ENCODE peak calls at places on chromosomes 2 and 18, in six cellular contexts. N, K, S, V, A and U are unnamed samples.

GRCh38 chr18:48902023-48902855 is 48.5 kb downstream of the SMAD7 start:
- DNase-seq in A (peak), N (no peak), S (peak), K (peak), V (peak), U (peak)

GRCh38 chr2:3487028-3487425 is 32.3 kb downstream of the ADI1 start:
- DNase-seq in K (no peak), N (no peak), V (no peak), S (no peak), A (no peak), U (no peak)

GRCh38 chr18:21740724-21741510 is at the start of gene MIB1:
- DNase-seq in A (no peak), V (peak), N (no peak), S (no peak), K (no peak), U (peak)

GRCh38 chr2:10216677-10217498 is 85.8 kb upstream of the HPCAL1 start:
- DNase-seq in A (no peak), V (no peak), K (no peak), S (no peak), N (no peak), U (no peak)

GRCh38 chr2:195437521-195437920 is 219.5 kb upstream of the SLC39A10 start:
- DNase-seq in S (no peak), K (no peak), N (no peak), A (no peak), V (no peak), U (no peak)

GRCh38 chr2:74502720-74503505 is 3.5 kb upstream of the LBX2 start:
- DNase-seq in S (no peak), K (peak), A (peak), V (no peak), N (peak), U (peak)

GRCh38 chr18:22285299-22286140 is 116.1 kb downstream of the GATA6 start:
- DNase-seq in S (no peak), V (no peak), K (no peak), N (no peak), A (peak), U (no peak)

GRCh38 chr2:47405757-47406156 is 2.8 kb downstream of the MSH2 start:
- DNase-seq in N (no peak), V (no peak), A (no peak), K (no peak), S (no peak), U (no peak)

GRCh38 chr2:238361877-238362276 is 41.6 kb downstream of the TRAF3IP1 start:
- DNase-seq in S (no peak), V (no peak), N (no peak), K (no peak), A (no peak), U (no peak)

GRCh38 chr2:190320696-190321095 is 1.1 kb upstream of the HIBCH start:
- DNase-seq in V (no peak), S (no peak), N (peak), A (no peak), K (no peak), U (no peak)

GRCh38 chr2:209308415-209308814 is 115.4 kb upstream of the MAP2 start:
- DNase-seq in N (no peak), S (no peak), K (no peak), V (no peak), A (no peak), U (no peak)

GRCh38 chr2:168155680-168156079 is 91.7 kb downstream of the STK39 start:
- DNase-seq in A (no peak), K (no peak), V (peak), N (no peak), S (no peak), U (no peak)

GRCh38 chr2:154324601-154325000 is 373.9 kb upstream of the KCNJ3 start:
- DNase-seq in V (peak), K (no peak), A (no peak), S (no peak), N (no peak), U (no peak)

GRCh38 chr2:12507295-12507694 is 209.4 kb upstream of the TRIB2 start:
- DNase-seq in K (no peak), A (peak), V (no peak), N (peak), S (no peak), U (no peak)

GRCh38 chr2:171754254-171754939 is 67.1 kb downstream of the DYNC1I2 start:
- DNase-seq in N (no peak), S (no peak), K (no peak), A (no peak), V (no peak), U (no peak)

GRCh38 chr2:29065479-29065847 is 8.9 kb downstream of the PCARE start:
- DNase-seq in N (no peak), A (no peak), K (no peak), V (no peak), S (no peak), U (no peak)

GRCh38 chr2:84278386-84278785 is 180.7 kb downstream of the SUCLG1 start:
- DNase-seq in S (no peak), A (no peak), K (no peak), N (no peak), V (no peak), U (no peak)

GRCh38 chr2:236712304-236712703 is 142.7 kb downstream of the ACKR3 start:
- DNase-seq in N (no peak), A (peak), K (no peak), V (no peak), S (no peak), U (no peak)

GRCh38 chr2:1972428-1972827 is 228.1 kb upstream of the PXDN start:
- DNase-seq in A (peak), V (peak), N (no peak), K (no peak), S (peak), U (peak)

GRCh38 chr2:97348841-97349240 is 235.9 kb downstream of the ANKRD36 start:
- DNase-seq in K (no peak), A (no peak), N (no peak), V (no peak), S (no peak), U (no peak)

GRCh38 chr2:227404575-227404974 is 16.8 kb upstream of the SCYGR1 start:
- DNase-seq in V (no peak), S (no peak), N (no peak), A (no peak), K (no peak), U (no peak)

GRCh38 chr2:7866825-7867224 is 815.0 kb upstream of the ID2 start:
- DNase-seq in S (no peak), A (no peak), K (no peak), V (no peak), N (no peak), U (no peak)

GRCh38 chr18:36711813-36712444 is 116.9 kb downstream of the TPGS2 start:
- DNase-seq in V (no peak), K (peak), A (peak), N (no peak), S (no peak), U (peak)

GRCh38 chr2:119224391-119224972 is 848 bp downstream of the STEAP3 start:
- DNase-seq in S (no peak), A (no peak), K (no peak), V (no peak), N (no peak), U (no peak)

GRCh38 chr2:33419548-33420255 is 56.7 kb upstream of the RASGRP3 start:
- DNase-seq in S (no peak), K (no peak), N (no peak), A (no peak), V (no peak), U (no peak)

GRCh38 chr2:95329891-95330822 is 33.0 kb downstream of the KCNIP3 start:
- DNase-seq in V (no peak), K (peak), A (no peak), N (no peak), S (peak), U (no peak)

GRCh38 chr18:28438381-28438780 is 261.5 kb upstream of the CDH2 start:
- DNase-seq in K (no peak), V (no peak), N (no peak), A (no peak), S (no peak), U (no peak)

GRCh38 chr2:191691016-191691725 is 13.2 kb downstream of the NABP1 start:
- DNase-seq in N (peak), A (peak), S (peak), V (peak), K (peak), U (peak)

GRCh38 chr2:65485839-65486238 is 53.4 kb upstream of the SPRED2 start:
- DNase-seq in V (no peak), N (no peak), K (no peak), S (no peak), A (no peak), U (no peak)

GRCh38 chr2:5696351-5696740 is 4.2 kb downstream of the SOX11 start:
- DNase-seq in S (no peak), V (peak), K (no peak), A (peak), N (no peak), U (no peak)

GRCh38 chr2:15899751-15900493 is 40.4 kb upstream of the MYCN start:
- DNase-seq in K (no peak), V (no peak), A (no peak), N (no peak), S (no peak), U (no peak)

GRCh38 chr2:102520009-102520408 is 47.0 kb downstream of the SLC9A4 start:
- DNase-seq in A (peak), K (peak), V (peak), S (no peak), N (peak), U (peak)

GRCh38 chr2:112582314-112582746 is 2.1 kb upstream of the CHCHD5 start:
- DNase-seq in V (peak), S (peak), K (peak), A (peak), N (peak), U (peak)

GRCh38 chr2:60054571-60055340 is 498.7 kb downstream of the BCL11A start:
- DNase-seq in K (no peak), S (no peak), A (no peak), N (no peak), V (no peak), U (no peak)

GRCh38 chr18:48789259-48789812 is 161.4 kb downstream of the SMAD7 start:
- DNase-seq in K (no peak), N (no peak), S (no peak), V (no peak), A (no peak), U (no peak)

GRCh38 chr2:173221937-173222594 is 132.6 kb upstream of the CDCA7 start:
- DNase-seq in S (no peak), K (no peak), A (no peak), N (peak), V (no peak), U (no peak)

GRCh38 chr2:1634681-1635341 is 109.5 kb downstream of the PXDN start:
- DNase-seq in A (no peak), N (no peak), V (no peak), S (no peak), K (no peak), U (no peak)

GRCh38 chr2:108215794-108216211 is 24.0 kb upstream of the SULT1C3 start:
- DNase-seq in A (peak), N (no peak), V (peak), K (peak), S (peak), U (peak)

GRCh38 chr2:202036601-202037037 is 3.0 kb downstream of the FZD7 start:
- DNase-seq in A (no peak), K (no peak), V (no peak), S (no peak), N (no peak), U (no peak)